ENCODE peak calls at places on chromosomes 13 and 19, in eight cellular contexts. D is PC-3, G is esophagus squamous epithelium, H is psoas muscle, M is astrocyte of the spinal cord, L is neural crest cell, V is spleen, N is Calu3. W is an unnamed sample.

GRCh38 chr19:9793051-9793591 is 24.6 kb upstream of the ZNF846 start:
- DNase-seq in D (peak; percentile 26), G (no peak), H (no peak), M (peak; percentile 45), L (no peak), V (no peak), N (no peak), W (no peak)

GRCh38 chr19:54201980-54202379 is 1.3 kb downstream of the RPS9 start:
- DNase-seq in D (no peak), G (no peak), H (no peak), M (no peak), L (no peak), V (peak; percentile 56), N (no peak), W (no peak)

GRCh38 chr13:83620535-83621220 is 261.6 kb downstream of the SLITRK1 start:
- DNase-seq in D (peak; percentile 71), G (no peak), H (no peak), M (peak; percentile 45), L (no peak), V (no peak), N (no peak), W (no peak)

GRCh38 chr19:38162094-38162493 is 61.9 kb downstream of the DPF1 start:
- DNase-seq in D (no peak), G (no peak), H (no peak), M (peak; percentile 18), L (no peak), V (no peak), N (no peak), W (no peak)

GRCh38 chr19:49528211-49528771 is 488 bp downstream of the RCN3 start:
- DNase-seq in D (no peak), G (no peak), H (no peak), M (no peak), L (no peak), V (peak; percentile 77), N (no peak), W (no peak)

GRCh38 chr19:3642987-3643386 is 16.4 kb upstream of the CACTIN start:
- DNase-seq in D (no peak), G (no peak), H (no peak), M (no peak), L (no peak), V (no peak), N (no peak), W (no peak)

GRCh38 chr13:110506396-110506795 is 55.1 kb downstream of the RAB20 start:
- DNase-seq in D (no peak), G (no peak), H (no peak), M (no peak), L (no peak), V (no peak), N (no peak), W (peak; percentile 73)

GRCh38 chr19:1478934-1479707 is at the start of gene C19orf25:
- DNase-seq in D (peak; percentile 91), G (peak; percentile 56), H (peak; percentile 97), M (peak; percentile 95), L (peak; percentile 82), V (peak; percentile 99), N (peak; percentile 89), W (peak; percentile 95)

GRCh38 chr19:40323705-40324104 is 24.5 kb downstream of the C19orf47 start:
- DNase-seq in D (no peak), G (no peak), H (no peak), M (no peak), L (no peak), V (no peak), N (no peak), W (no peak)

GRCh38 chr19:39296906-39297305 is 699 bp downstream of the IFNL1 start:
- DNase-seq in D (no peak), G (no peak), H (no peak), M (no peak), L (no peak), V (peak; percentile 5), N (no peak), W (peak; percentile 19)

GRCh38 chr13:26821766-26822165 is 61.2 kb upstream of the GPR12 start:
- DNase-seq in D (no peak), G (no peak), H (no peak), M (no peak), L (no peak), V (no peak), N (no peak), W (peak; percentile 40)

GRCh38 chr13:43835701-43836100 is 43.8 kb downstream of the CCDC122 start:
- DNase-seq in D (no peak), G (no peak), H (no peak), M (peak; percentile 37), L (no peak), V (no peak), N (no peak), W (no peak)

GRCh38 chr19:741506-742131 is 9.3 kb upstream of the MISP start:
- DNase-seq in D (peak; percentile 18), G (no peak), H (no peak), M (no peak), L (no peak), V (no peak), N (no peak), W (no peak)

GRCh38 chr13:39565036-39565949 is 37.7 kb downstream of the LHFPL6 start:
- DNase-seq in D (peak; percentile 82), G (no peak), H (no peak), M (peak; percentile 88), L (no peak), V (no peak), N (peak; percentile 30), W (no peak)

GRCh38 chr13:29105779-29106178 is 285.6 kb downstream of the MTUS2 start:
- DNase-seq in D (no peak), G (no peak), H (no peak), M (no peak), L (no peak), V (no peak), N (no peak), W (no peak)

GRCh38 chr13:29888306-29888705 is 37.9 kb upstream of the UBL3 start:
- DNase-seq in D (no peak), G (no peak), H (no peak), M (no peak), L (no peak), V (no peak), N (no peak), W (no peak)

GRCh38 chr13:77048592-77048991 is 21.6 kb upstream of the FBXL3 start:
- DNase-seq in D (no peak), G (no peak), H (no peak), M (no peak), L (no peak), V (no peak), N (no peak), W (no peak)

GRCh38 chr19:12985049-12985776 is 10.1 kb upstream of the NFIX start:
- DNase-seq in D (no peak), G (no peak), H (peak; percentile 92), M (peak; percentile 64), L (no peak), V (no peak), N (peak; percentile 82), W (no peak)

GRCh38 chr13:80825276-80825675 is 484.4 kb upstream of the SPRY2 start:
- DNase-seq in D (no peak), G (no peak), H (no peak), M (no peak), L (no peak), V (no peak), N (no peak), W (no peak)

GRCh38 chr19:17681505-17682125 is 6.5 kb downstream of the UNC13A start:
- DNase-seq in D (peak; percentile 25), G (no peak), H (no peak), M (peak; percentile 13), L (peak; percentile 64), V (no peak), N (peak; percentile 13), W (no peak)

GRCh38 chr13:46796129-46796514 is 839 bp downstream of the ESD start:
- DNase-seq in D (no peak), G (no peak), H (no peak), M (no peak), L (no peak), V (no peak), N (no peak), W (no peak)

GRCh38 chr13:46799139-46799538 is 2.2 kb upstream of the ESD start:
- DNase-seq in D (no peak), G (no peak), H (no peak), M (no peak), L (no peak), V (no peak), N (no peak), W (no peak)

GRCh38 chr13:46797468-46798237 is 692 bp upstream of the ESD start:
- DNase-seq in D (no peak), G (no peak), H (no peak), M (no peak), L (no peak), V (no peak), N (no peak), W (no peak)

GRCh38 chr13:46795321-46795720 is 1.6 kb downstream of the ESD start:
- DNase-seq in D (no peak), G (no peak), H (no peak), M (no peak), L (no peak), V (no peak), N (no peak), W (no peak)

GRCh38 chr13:46796515-46797467 is at the start of gene ESD:
- DNase-seq in D (peak; percentile 81), G (peak; percentile 64), H (peak; percentile 96), M (peak; percentile 95), L (peak; percentile 87), V (peak; percentile 97), N (peak; percentile 90), W (peak; percentile 94)
- TF ChIP-seq CTCF in D (no peak), G (peak; percentile 8), H (no peak), M (peak; percentile 1), L (peak; percentile 7), V (no peak), N (no peak), W (no peak)

DNA sequence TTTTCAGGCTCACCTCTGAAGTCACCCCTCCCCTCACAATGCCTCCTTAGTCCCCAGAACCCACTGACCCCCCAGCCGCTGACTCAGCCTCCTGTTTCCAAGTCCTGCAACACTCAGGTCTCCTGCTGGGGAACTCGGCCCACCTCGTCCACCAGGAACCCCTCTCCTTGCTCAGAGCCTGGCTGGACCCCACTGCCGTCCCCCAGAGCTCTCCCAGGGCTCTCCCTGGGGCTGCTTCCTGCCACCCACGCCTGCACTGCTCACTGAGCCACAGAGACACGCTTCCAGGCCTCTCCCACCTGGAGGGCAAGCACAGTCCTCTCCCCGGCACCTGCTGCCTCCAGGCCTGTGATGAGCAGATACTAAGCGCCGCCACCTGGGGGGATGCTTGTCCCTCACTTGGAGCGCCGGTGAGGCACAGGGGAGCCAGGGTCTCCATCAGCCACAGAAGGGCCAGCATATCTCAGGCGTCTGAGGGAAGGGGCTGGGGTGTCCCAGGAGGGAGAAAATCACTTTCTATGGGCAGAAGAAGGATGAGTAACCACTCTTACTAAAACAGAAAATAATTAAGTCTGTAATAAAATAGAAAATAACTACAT is 53.8 kb downstream of the KLF2 start:
- DNase-seq in D (no peak), G (no peak), H (peak; percentile 43), M (no peak), L (no peak), V (peak; percentile 67), N (no peak), W (no peak)
- TF ChIP-seq CTCF in D (no peak), G (no peak), H (no peak), M (no peak), L (no peak), V (no peak), N (no peak), W (no peak)

GRCh38 chr13:48110930-48111721 is 16.2 kb upstream of the MED4 start:
- DNase-seq in D (no peak), G (no peak), H (no peak), M (peak; percentile 35), L (peak; percentile 13), V (no peak), N (peak; percentile 10), W (no peak)
- TF ChIP-seq CTCF in D (no peak), G (no peak), H (no peak), M (no peak), L (no peak), V (no peak), N (no peak), W (no peak)

GRCh38 chr19:47813995-47814328 is 7.8 kb upstream of the CRX start:
- DNase-seq in D (no peak), G (no peak), H (no peak), M (no peak), L (no peak), V (no peak), N (no peak), W (no peak)
- TF ChIP-seq CTCF in D (no peak), G (no peak), H (no peak), M (no peak), L (peak; percentile 2), V (no peak), N (peak; percentile 40), W (no peak)